ENCODE peak calls at places on chromosomes 3 and 15, in four cellular contexts. One of them, this sample, is unnamed.

GRCh38 chr3:7876741-7877297 is 624.8 kb upstream of the LMCD1 start:
- DNase-seq in IMR-90: no peak
- DNase-seq in H9: no peak
- DNase-seq in H1: no peak
- DNase-seq in this sample: peak; percentile 38

GRCh38 chr3:192570757-192571156 is 156.6 kb downstream of the FGF12 start:
- DNase-seq in IMR-90: no peak
- DNase-seq in H9: no peak
- DNase-seq in H1: no peak
- DNase-seq in this sample: no peak

GRCh38 chr3:62585861-62586260 is 212.5 kb upstream of the FEZF2 start:
- DNase-seq in H9: no peak
- DNase-seq in IMR-90: peak; percentile 18
- DNase-seq in H1: no peak
- DNase-seq in this sample: no peak

GRCh38 chr3:69738291-69738690 is 973 bp upstream of the MITF start:
- DNase-seq in IMR-90: peak; percentile 26
- DNase-seq in H1: no peak
- DNase-seq in H9: no peak
- DNase-seq in this sample: no peak

GRCh38 chr3:71708478-71709098 is 16.6 kb downstream of the EIF4E3 start:
- DNase-seq in H1: no peak
- DNase-seq in IMR-90: no peak
- DNase-seq in H9: no peak
- DNase-seq in this sample: no peak

GRCh38 chr15:73949496-73949895 is 23.2 kb downstream of the LOXL1 start:
- DNase-seq in H9: no peak
- DNase-seq in H1: no peak
- DNase-seq in IMR-90: no peak
- DNase-seq in this sample: no peak

GRCh38 chr3:15041950-15042349 is 23.2 kb downstream of the MRPS25 start:
- DNase-seq in H1: no peak
- DNase-seq in H9: no peak
- DNase-seq in IMR-90: no peak
- DNase-seq in this sample: no peak

GRCh38 chr3:52792413-52792812 is 2.2 kb upstream of the ITIH3 start:
- DNase-seq in H9: peak; percentile 56
- DNase-seq in H1: no peak
- DNase-seq in IMR-90: no peak
- DNase-seq in this sample: peak; percentile 19

GRCh38 chr3:45145681-45146614 is at the start of gene CDCP1:
- DNase-seq in H1: no peak
- DNase-seq in IMR-90: no peak
- DNase-seq in H9: peak; percentile 77
- DNase-seq in this sample: peak; percentile 58

GRCh38 chr3:100103558-100104441 is 10.5 kb downstream of the FILIP1L start:
- DNase-seq in H1: no peak
- DNase-seq in H9: no peak
- DNase-seq in IMR-90: peak; percentile 93
- DNase-seq in this sample: no peak

GRCh38 chr15:78456391-78456790 is 18.4 kb downstream of the IREB2 start:
- DNase-seq in IMR-90: no peak
- DNase-seq in H1: no peak
- DNase-seq in H9: no peak
- DNase-seq in this sample: no peak

GRCh38 chr3:46926039-46926438 is 48.5 kb downstream of the PTH1R start:
- DNase-seq in IMR-90: peak; percentile 82
- DNase-seq in H9: no peak
- DNase-seq in H1: no peak
- DNase-seq in this sample: no peak

GRCh38 chr3:54427951-54428871 is 305.9 kb downstream of the CACNA2D3 start:
- DNase-seq in H9: peak; percentile 65
- DNase-seq in IMR-90: peak; percentile 76
- DNase-seq in H1: peak; percentile 43
- DNase-seq in this sample: peak; percentile 66

GRCh38 chr15:59946084-59946483 is 58.0 kb upstream of the FOXB1 start:
- DNase-seq in IMR-90: no peak
- DNase-seq in H1: no peak
- DNase-seq in H9: no peak
- DNase-seq in this sample: no peak

GRCh38 chr3:142931222-142931621 is 32.3 kb downstream of the PAQR9 start:
- DNase-seq in IMR-90: no peak
- DNase-seq in H9: peak; percentile 81
- DNase-seq in H1: no peak
- DNase-seq in this sample: peak; percentile 80

GRCh38 chr15:90412356-90413194 is 24.5 kb downstream of the IQGAP1 start:
- DNase-seq in IMR-90: peak; percentile 67
- DNase-seq in H1: no peak
- DNase-seq in H9: peak; percentile 60
- DNase-seq in this sample: peak; percentile 92

GRCh38 chr3:52047295-52047960 is 8.9 kb downstream of the DUSP7 start:
- DNase-seq in H9: no peak
- DNase-seq in IMR-90: no peak
- DNase-seq in H1: no peak
- DNase-seq in this sample: no peak

GRCh38 chr3:131794766-131795381 is 239.9 kb downstream of the CPNE4 start:
- DNase-seq in H9: peak; percentile 54
- DNase-seq in H1: peak; percentile 27
- DNase-seq in IMR-90: peak; percentile 52
- DNase-seq in this sample: peak; percentile 76

GRCh38 chr3:114994554-114995341 is 152.3 kb downstream of the ZBTB20 start:
- DNase-seq in IMR-90: no peak
- DNase-seq in H1: no peak
- DNase-seq in H9: no peak
- DNase-seq in this sample: no peak

DNA sequence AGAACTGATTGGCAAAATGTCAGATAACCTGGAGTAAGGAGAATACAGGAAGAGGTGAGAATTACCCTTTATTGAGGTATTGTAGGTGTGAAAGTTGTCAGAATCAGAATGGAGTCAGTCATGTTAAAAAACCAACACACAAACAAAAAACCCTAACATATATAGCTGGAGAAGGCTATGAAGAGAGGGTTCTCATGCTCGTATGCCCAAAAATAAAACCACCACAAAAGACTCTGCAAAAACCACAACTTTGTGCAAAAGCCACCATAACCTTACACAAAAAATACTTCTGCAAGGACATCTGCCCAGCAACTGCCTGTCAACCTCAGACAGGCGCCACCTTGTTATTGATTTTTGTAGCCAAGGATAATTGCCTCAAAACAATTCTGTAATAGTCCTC is 136.0 kb downstream of the CD47 start:
- DNase-seq in H9: no peak
- DNase-seq in IMR-90: no peak
- DNase-seq in H1: no peak
- DNase-seq in this sample: no peak
- H3K56ac ChIP-seq in H9: no peak overlapping the region
- H3K56ac ChIP-seq in IMR-90: no peak overlapping the region
- H3K56ac ChIP-seq in H1: no peak overlapping the region
- H3K56ac ChIP-seq in this sample: no peak overlapping the region

GRCh38 chr3:50316657-50317242 is 5.8 kb downstream of the HYAL2 start:
- DNase-seq in H1: no peak
- DNase-seq in H9: peak; percentile 75
- DNase-seq in IMR-90: peak; percentile 28
- DNase-seq in this sample: peak; percentile 88
- H2BK5ac ChIP-seq in H1: peak overlapping the region; percentile 71
- H2BK5ac ChIP-seq in H9: no peak overlapping the region
- H2BK5ac ChIP-seq in IMR-90: no peak overlapping the region
- H2BK5ac ChIP-seq in this sample: no peak overlapping the region

DNA sequence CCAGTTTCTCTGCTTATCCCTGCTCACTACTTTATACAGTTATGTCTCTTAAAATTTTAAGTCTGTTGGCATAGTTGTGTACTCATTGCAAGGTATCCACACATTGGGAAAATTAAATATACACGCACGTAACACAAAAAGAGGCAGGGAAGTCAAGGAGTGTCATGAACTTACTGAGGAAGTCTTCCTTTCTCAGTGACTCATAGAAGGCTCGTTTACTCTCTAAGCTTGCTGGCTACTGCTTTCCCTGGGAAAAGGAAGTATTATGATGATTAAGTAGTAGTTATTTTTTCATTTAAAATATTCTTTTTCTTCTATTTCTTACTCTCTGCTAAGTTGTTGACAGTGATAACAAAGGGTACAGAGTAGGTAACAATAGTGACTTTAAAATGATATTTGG is 287.3 kb downstream of the UBE2E2 start:
- DNase-seq in H9: no peak
- DNase-seq in IMR-90: peak; percentile 83
- DNase-seq in H1: no peak
- DNase-seq in this sample: no peak
- H3K56ac ChIP-seq in H9: no peak overlapping the region
- H3K56ac ChIP-seq in IMR-90: no peak overlapping the region
- H3K56ac ChIP-seq in H1: no peak overlapping the region
- H3K56ac ChIP-seq in this sample: no peak overlapping the region

DNA sequence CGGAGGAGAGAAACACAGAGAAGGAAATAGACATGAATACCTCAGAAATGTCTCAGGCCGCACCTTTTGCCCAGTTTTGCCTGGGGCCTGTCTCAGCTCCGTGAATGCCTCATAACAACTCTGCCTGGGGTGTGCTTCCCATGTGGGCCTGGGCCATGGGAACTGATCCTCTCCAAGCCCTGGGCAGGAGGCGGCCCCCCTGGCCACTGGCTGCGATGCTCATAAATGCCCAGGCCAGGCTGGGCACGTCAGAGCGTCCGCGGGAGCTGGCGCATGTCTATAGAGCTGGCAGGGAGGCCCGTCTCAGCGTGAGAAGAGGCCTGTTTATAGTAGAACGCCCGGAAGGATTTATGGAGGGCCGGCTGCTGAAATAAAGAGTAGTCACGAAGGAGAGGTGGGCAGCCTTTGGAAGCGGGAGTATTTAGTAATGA is 86.0 kb upstream of the IGF1R start:
- DNase-seq in H9: no peak
- DNase-seq in IMR-90: no peak
- DNase-seq in H1: no peak
- DNase-seq in this sample: no peak
- H2BK5ac ChIP-seq in H9: no peak overlapping the region
- H2BK5ac ChIP-seq in IMR-90: no peak overlapping the region
- H2BK5ac ChIP-seq in H1: no peak overlapping the region
- H2BK5ac ChIP-seq in this sample: no peak overlapping the region

DNA sequence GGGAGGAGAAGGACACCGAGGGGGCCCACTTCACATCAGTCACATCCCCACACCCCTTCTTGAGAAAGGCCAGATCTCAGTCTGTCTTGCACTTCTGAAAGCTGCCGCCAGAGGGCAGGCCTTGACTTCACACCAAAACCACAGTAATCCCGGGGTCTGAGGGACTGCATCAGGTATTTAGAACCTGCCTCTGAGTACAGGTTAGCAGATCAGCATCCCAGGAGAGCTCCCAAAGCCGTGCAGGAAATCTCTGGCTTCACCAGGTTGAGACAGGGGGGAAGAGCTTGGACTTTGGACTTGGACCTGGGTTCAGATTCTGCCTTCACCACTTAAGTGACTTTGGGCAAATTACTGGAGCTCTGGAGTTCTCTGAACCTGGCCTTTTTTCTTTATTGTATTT is 50.3 kb downstream of the LHFPL4 start:
- DNase-seq in H9: peak; percentile 89
- DNase-seq in IMR-90: peak; percentile 61
- DNase-seq in H1: peak; percentile 83
- DNase-seq in this sample: peak; percentile 90
- H3K56ac ChIP-seq in H9: no peak overlapping the region
- H3K56ac ChIP-seq in IMR-90: no peak overlapping the region
- H3K56ac ChIP-seq in H1: no peak overlapping the region
- H3K56ac ChIP-seq in this sample: no peak overlapping the region

This sample was measured in mesendoderm.